ENCODE peak calls at places on chromosomes 2 and 18, in eight cellular contexts. O is GM23248; F is fibroblast of lung; K is ascending aorta; G is A673; J is naive thymus-derived CD4-positive, alpha-beta T cell; T is spleen; D is heart left ventricle. U is an unnamed sample.

GRCh38 chr2:95260028-95261023 is 13.9 kb upstream of the PROM2 start:
- DNase-seq in J (no peak), O (peak; percentile 67), D (no peak), F (peak; percentile 63), K (no peak), T (peak; percentile 68), G (no peak), U (no peak)

GRCh38 chr2:165872101-165872791 is 78.2 kb upstream of the GALNT3 start:
- DNase-seq in G (no peak), J (no peak), D (no peak), K (no peak), F (no peak), O (no peak), T (no peak), U (no peak)

GRCh38 chr2:8225257-8225656 is 456.6 kb upstream of the ID2 start:
- DNase-seq in D (peak; percentile 50), K (no peak), G (no peak), O (no peak), J (no peak), F (no peak), T (no peak), U (no peak)

GRCh38 chr18:9103488-9103887 is 989 bp downstream of the NDUFV2 start:
- DNase-seq in K (no peak), D (no peak), G (no peak), F (peak; percentile 64), T (no peak), O (peak; percentile 68), J (no peak), U (no peak)

GRCh38 chr2:109318150-109318948 is 189.3 kb downstream of the SH3RF3 start:
- DNase-seq in T (no peak), F (peak; percentile 98), K (peak; percentile 34), G (peak; percentile 45), D (peak; percentile 59), O (peak; percentile 97), J (no peak), U (peak; percentile 95)

GRCh38 chr2:172098650-172099471 is 3.8 kb downstream of the DLX2 start:
- DNase-seq in D (no peak), J (peak; percentile 34), T (peak; percentile 79), G (peak; percentile 85), K (no peak), F (no peak), O (peak; percentile 95), U (peak; percentile 63)

GRCh38 chr2:429575-430254 is 141.8 kb upstream of the ALKAL2 start:
- DNase-seq in D (no peak), K (no peak), G (no peak), O (no peak), T (peak; percentile 87), F (no peak), J (peak; percentile 28), U (no peak)

GRCh38 chr2:210592706-210593105 is 36.3 kb downstream of the CPS1 start:
- DNase-seq in G (no peak), T (no peak), D (no peak), F (no peak), J (no peak), K (no peak), O (no peak), U (no peak)

GRCh38 chr2:232235206-232235605 is 143.3 kb upstream of the ALPP start:
- DNase-seq in K (no peak), J (no peak), F (no peak), T (no peak), O (no peak), D (no peak), G (no peak), U (no peak)

GRCh38 chr2:26584656-26585055 is 56.5 kb downstream of the CIB4 start:
- DNase-seq in T (peak; percentile 57), D (no peak), J (no peak), O (no peak), F (no peak), G (no peak), K (no peak), U (peak; percentile 24)

GRCh38 chr2:236866542-236867340 is 218.9 kb upstream of the COPS8 start:
- DNase-seq in K (no peak), O (no peak), D (peak; percentile 11), J (no peak), F (no peak), G (no peak), T (no peak), U (peak; percentile 52)

GRCh38 chr2:150392614-150393013 is 94.9 kb downstream of the RND3 start:
- DNase-seq in J (no peak), G (no peak), T (no peak), K (no peak), F (no peak), D (no peak), O (no peak), U (no peak)

GRCh38 chr2:101597347-101597944 is 100.1 kb upstream of the MAP4K4 start:
- DNase-seq in K (no peak), O (peak; percentile 75), F (peak; percentile 29), D (peak; percentile 68), J (no peak), T (no peak), G (no peak), U (no peak)

GRCh38 chr2:184410160-184410559 is 188.2 kb upstream of the ZNF804A start:
- DNase-seq in T (no peak), G (no peak), F (no peak), D (no peak), K (no peak), O (no peak), J (no peak), U (no peak)

GRCh38 chr18:56068701-56069100 is 480.7 kb upstream of the TCF4 start:
- DNase-seq in D (no peak), T (no peak), O (no peak), J (no peak), G (no peak), K (no peak), F (no peak), U (no peak)

GRCh38 chr2:11708106-11708505 is 38.1 kb upstream of the NTSR2 start:
- DNase-seq in D (peak; percentile 4), K (no peak), O (no peak), F (peak; percentile 78), T (no peak), G (no peak), J (no peak), U (no peak)

GRCh38 chr2:163182764-163183354 is 344.3 kb upstream of the KCNH7 start:
- DNase-seq in F (peak; percentile 33), O (peak; percentile 43), G (peak; percentile 21), D (no peak), J (no peak), K (no peak), T (no peak), U (no peak)

GRCh38 chr2:48310581-48310980 is 219.4 kb upstream of the STON1 start:
- DNase-seq in F (no peak), G (no peak), T (no peak), K (no peak), J (no peak), D (no peak), O (no peak), U (no peak)

GRCh38 chr2:48312126-48312525 is 217.8 kb upstream of the STON1 start:
- DNase-seq in K (no peak), O (no peak), G (no peak), J (no peak), D (no peak), F (no peak), T (no peak), U (no peak)

GRCh38 chr2:48315847-48316194 is 214.1 kb upstream of the STON1 start:
- DNase-seq in O (peak; percentile 37), T (peak; percentile 81), G (peak; percentile 42), F (no peak), J (no peak), D (no peak), K (no peak), U (no peak)

GRCh38 chr2:48309900-48310299 is 220.1 kb upstream of the STON1 start:
- DNase-seq in F (no peak), J (no peak), O (no peak), D (no peak), T (no peak), K (no peak), G (no peak), U (no peak)

GRCh38 chr2:48313036-48313877 is 216.7 kb upstream of the STON1 start:
- DNase-seq in J (peak; percentile 31), T (no peak), O (no peak), F (no peak), K (no peak), D (no peak), G (no peak), U (no peak)
- H3K4me3 ChIP-seq in J (peak overlapping the region; percentile 70), T (peak overlapping the region; percentile 97), O (peak overlapping the region; percentile 97), F (peak overlapping the region; percentile 90), K (peak overlapping the region; percentile 63), D (peak overlapping the region; percentile 83), G (peak overlapping the region; percentile 97), U (peak overlapping the region; percentile 75)

GRCh38 chr2:234164499-234165409 is 114.3 kb downstream of the SPP2 start:
- DNase-seq in D (no peak), G (no peak), O (no peak), K (no peak), T (peak; percentile 94), F (no peak), J (peak; percentile 42), U (no peak)
- H3K4me1 ChIP-seq in D (no peaks in the 10 kb centered on the region), G (no peaks in the 10 kb centered on the region), O (no peaks in the 10 kb centered on the region), K (no peaks in the 10 kb centered on the region), T (peaks cover 6% of the 10 kb centered on the region), F (no peaks in the 10 kb centered on the region), J (peaks cover 5% of the 10 kb centered on the region), U (no peaks in the 10 kb centered on the region)

GRCh38 chr2:55917713-55918390 is 5.7 kb downstream of the EFEMP1 start:
- DNase-seq in J (no peak), F (no peak), T (no peak), K (no peak), D (no peak), O (no peak), G (no peak), U (no peak)
- H3K4me3 ChIP-seq in J (no peak overlapping the region), F (no peak overlapping the region), T (no peak overlapping the region), K (no peak overlapping the region), D (no peak overlapping the region), O (no peak overlapping the region), G (no peak overlapping the region), U (no peak overlapping the region)

GRCh38 chr2:63862802-63863201 is 21.1 kb downstream of the UGP2 start:
- DNase-seq in D (no peak), O (peak; percentile 37), T (no peak), J (no peak), F (no peak), G (no peak), K (no peak), U (no peak)

GRCh38 chr2:63865159-63865799 is 23.6 kb downstream of the UGP2 start:
- DNase-seq in O (peak; percentile 57), T (no peak), F (peak; percentile 44), G (no peak), K (no peak), J (no peak), D (no peak), U (no peak)

GRCh38 chr2:63866009-63866709 is 24.5 kb downstream of the UGP2 start:
- DNase-seq in J (no peak), G (no peak), O (no peak), D (no peak), F (peak; percentile 31), K (no peak), T (no peak), U (no peak)

GRCh38 chr2:63861220-63861822 is 19.6 kb downstream of the UGP2 start:
- DNase-seq in J (peak; percentile 69), D (peak; percentile 46), G (peak; percentile 75), K (no peak), F (peak; percentile 79), O (peak; percentile 81), T (no peak), U (peak; percentile 75)

DNA sequence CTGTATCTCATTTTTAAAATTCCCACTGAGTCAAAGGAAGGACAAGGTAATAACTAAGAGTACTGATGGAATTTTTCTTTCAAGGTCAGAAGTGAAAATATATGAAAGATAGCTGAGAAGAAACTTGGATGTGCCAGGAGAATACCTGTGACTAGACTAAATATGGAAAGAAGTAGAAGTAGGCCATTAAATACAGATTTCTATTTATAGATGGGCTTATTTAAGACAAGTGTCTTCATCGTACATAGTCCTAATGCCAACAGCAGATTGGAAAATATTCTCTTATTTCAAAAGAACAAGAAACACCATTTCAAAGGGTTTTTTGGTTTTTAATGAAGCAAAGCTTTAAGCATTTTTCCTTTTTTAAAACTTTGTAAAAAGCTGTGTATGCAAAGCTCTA is 22.0 kb downstream of the UGP2 start:
- DNase-seq in F (no peak), J (no peak), G (no peak), O (no peak), T (no peak), D (no peak), K (no peak), U (no peak)
- H3K4me1 ChIP-seq in F (peaks cover 3% of the 10 kb centered on the region), J (peaks cover 8% of the 10 kb centered on the region), G (no peaks in the 10 kb centered on the region), O (peaks cover 16% of the 10 kb centered on the region), T (peaks cover 3% of the 10 kb centered on the region), D (peaks cover 25% of the 10 kb centered on the region), K (no peaks in the 10 kb centered on the region), U (no peaks in the 10 kb centered on the region)

U was measured in sigmoid colon.